ENCODE peak calls at places on chromosomes 12 and 14, in four cellular contexts. K is left cardiac atrium, F is left kidney, W is IMR-90. P is an unnamed sample.

GRCh38 chr12:93608313-93608712 is 35.8 kb downstream of the SOCS2 start:
- DNase-seq in K (no peak), F (no peak), W (no peak), P (no peak)

GRCh38 chr14:41718477-41719166 is 111.9 kb downstream of the LRFN5 start:
- DNase-seq in K (no peak), F (no peak), W (no peak), P (no peak)

GRCh38 chr12:14952295-14952995 is 9.0 kb downstream of the ARHGDIB start:
- DNase-seq in K (no peak), F (peak), W (peak), P (no peak)

GRCh38 chr14:104532191-104532555 is 47.4 kb upstream of the C14orf180 start:
- DNase-seq in K (peak), F (no peak), W (no peak), P (no peak)

GRCh38 chr14:67263499-67264149 is 22.4 kb downstream of the PALS1 start:
- DNase-seq in K (no peak), F (peak), W (peak), P (no peak)

GRCh38 chr14:57747036-57747435 is 118.9 kb downstream of the SLC35F4 start:
- DNase-seq in K (peak), F (no peak), W (no peak), P (no peak)

GRCh38 chr12:12725956-12726542 is 8.9 kb downstream of the CDKN1B start:
- DNase-seq in K (no peak), F (no peak), W (no peak), P (no peak)

GRCh38 chr14:101087614-101088394 is 184.3 kb upstream of the RTL1 start:
- DNase-seq in K (peak), F (no peak), W (no peak), P (no peak)

GRCh38 chr12:106291342-106291741 is 11.2 kb upstream of the TCP11L2 start:
- DNase-seq in K (no peak), F (no peak), W (no peak), P (no peak)

GRCh38 chr14:102418853-102419240 is 56.1 kb downstream of the TECPR2 start:
- DNase-seq in K (no peak), F (no peak), W (no peak), P (no peak)

GRCh38 chr12:91863702-91864101 is 281.9 kb downstream of the BTG1 start:
- DNase-seq in K (no peak), F (no peak), W (no peak), P (no peak)

GRCh38 chr12:114684098-114684869 is at the start of gene TBX3:
- DNase-seq in K (peak), F (peak), W (peak), P (no peak)

GRCh38 chr12:54306925-54307731 is 6.3 kb upstream of the NFE2 start:
- DNase-seq in K (peak), F (peak), W (no peak), P (no peak)

GRCh38 chr14:52547526-52547925 is 4.8 kb downstream of the TXNDC16 start:
- DNase-seq in K (no peak), F (no peak), W (no peak), P (no peak)

GRCh38 chr12:13211191-13211858 is 14.8 kb downstream of the EMP1 start:
- DNase-seq in K (no peak), F (no peak), W (peak), P (no peak)

GRCh38 chr14:49975799-49976198 is 82.9 kb downstream of the ARF6 start:
- DNase-seq in K (no peak), F (no peak), W (no peak), P (no peak)

GRCh38 chr12:92041742-92042141 is 103.9 kb downstream of the BTG1 start:
- DNase-seq in K (no peak), F (no peak), W (peak), P (no peak)

GRCh38 chr12:21891763-21892217 is 49.4 kb downstream of the ABCC9 start:
- DNase-seq in K (peak), F (no peak), W (no peak), P (no peak)

GRCh38 chr12:42571327-42572009 is 18.1 kb downstream of the PRICKLE1 start:
- DNase-seq in K (no peak), F (no peak), W (no peak), P (no peak)

GRCh38 chr14:71163842-71164500 is 256.7 kb downstream of the PCNX1 start:
- DNase-seq in K (no peak), F (no peak), W (no peak), P (no peak)

GRCh38 chr14:61608245-61609142 is 86.8 kb upstream of the HIF1A start:
- DNase-seq in K (no peak), F (peak), W (peak), P (no peak)

GRCh38 chr12:39401459-39401858 is 41.5 kb downstream of the KIF21A start:
- DNase-seq in K (no peak), F (no peak), W (no peak), P (no peak)

GRCh38 chr14:32434180-32434579 is 105.1 kb downstream of the AKAP6 start:
- DNase-seq in K (no peak), F (no peak), W (no peak), P (no peak)

GRCh38 chr12:5656836-5657235 is 224.9 kb downstream of the NTF3 start:
- DNase-seq in K (no peak), F (no peak), W (no peak), P (no peak)

P was measured in activated gamma-delta T cell.